ENCODE peak calls at places on chromosomes 11 and 22, in nine cellular contexts. L is neuronal stem cell; E is SJSA1; A is CD8-positive, alpha-beta memory T cell; J is esophagus squamous epithelium; B is neural progenitor cell; O is brain microvascular endothelial cell; N is Panc1; S is fibroblast of lung. C is an unnamed sample.

GRCh38 chr11:86291466-86292262 is 10.4 kb upstream of the HIKESHI start:
- DNase-seq in L (peak; percentile 57), E (no peak), A (peak; percentile 44), J (no peak), B (peak; percentile 75), O (peak; percentile 27), N (peak; percentile 48), S (peak; percentile 56), C (no peak)

GRCh38 chr11:47905358-47906059 is 57.4 kb upstream of the NUP160 start:
- DNase-seq in L (no peak), E (no peak), A (no peak), J (no peak), B (no peak), O (peak; percentile 75), N (no peak), S (peak; percentile 75), C (no peak)

GRCh38 chr22:24445481-24446290 is 18.3 kb downstream of the ADORA2A start:
- DNase-seq in L (peak; percentile 46), E (no peak), A (no peak), J (no peak), B (peak; percentile 67), O (no peak), N (no peak), S (no peak), C (no peak)

GRCh38 chr11:91158901-91159537 is 936.2 kb upstream of the CHORDC1 start:
- DNase-seq in L (no peak), E (no peak), A (no peak), J (no peak), B (no peak), O (no peak), N (no peak), S (peak; percentile 29), C (no peak)

GRCh38 chr11:75771646-75772410 is 3.2 kb downstream of the DGAT2 start:
- DNase-seq in L (no peak), E (no peak), A (no peak), J (no peak), B (no peak), O (peak; percentile 16), N (no peak), S (peak; percentile 50), C (peak; percentile 87)

GRCh38 chr11:27187075-27187847 is 146.6 kb downstream of the BBOX1 start:
- DNase-seq in L (no peak), E (no peak), A (no peak), J (no peak), B (no peak), O (no peak), N (no peak), S (no peak), C (no peak)

GRCh38 chr11:64247729-64248531 is 1.2 kb upstream of the PPP1R14B start:
- DNase-seq in L (no peak), E (no peak), A (no peak), J (no peak), B (no peak), O (no peak), N (no peak), S (no peak), C (no peak)

GRCh38 chr22:43446037-43446803 is 34.4 kb downstream of the MPPED1 start:
- DNase-seq in L (no peak), E (no peak), A (no peak), J (no peak), B (no peak), O (no peak), N (peak; percentile 17), S (no peak), C (peak; percentile 15)

GRCh38 chr22:50627452-50627913 is 469 bp downstream of the ARSA start:
- DNase-seq in L (no peak), E (no peak), A (peak; percentile 20), J (no peak), B (peak; percentile 71), O (no peak), N (no peak), S (no peak), C (peak; percentile 90)

GRCh38 chr11:20912046-20912821 is 242.8 kb downstream of the NELL1 start:
- DNase-seq in L (no peak), E (no peak), A (no peak), J (no peak), B (no peak), O (no peak), N (no peak), S (no peak), C (no peak)

GRCh38 chr11:127199306-127199801 is 198.8 kb upstream of the KIRREL3 start:
- DNase-seq in L (no peak), E (no peak), A (no peak), J (no peak), B (no peak), O (no peak), N (no peak), S (no peak), C (no peak)

GRCh38 chr11:16028406-16028805 is 327.9 kb downstream of the SOX6 start:
- DNase-seq in L (no peak), E (no peak), A (no peak), J (no peak), B (no peak), O (peak; percentile 28), N (no peak), S (peak; percentile 47), C (no peak)

GRCh38 chr11:130323452-130324448 is 9.0 kb upstream of the ZBTB44 start:
- DNase-seq in L (no peak), E (no peak), A (no peak), J (no peak), B (no peak), O (no peak), N (no peak), S (peak; percentile 3), C (no peak)

GRCh38 chr11:9747816-9748215 is 83.9 kb downstream of the SWAP70 start:
- DNase-seq in L (no peak), E (no peak), A (no peak), J (no peak), B (peak; percentile 4), O (no peak), N (no peak), S (no peak), C (no peak)

GRCh38 chr11:9747229-9747628 is 83.4 kb downstream of the SWAP70 start:
- DNase-seq in L (no peak), E (no peak), A (no peak), J (no peak), B (no peak), O (no peak), N (no peak), S (no peak), C (no peak)

GRCh38 chr11:9750551-9750950 is 86.7 kb downstream of the SWAP70 start:
- DNase-seq in L (no peak), E (no peak), A (no peak), J (no peak), B (no peak), O (no peak), N (no peak), S (no peak), C (no peak)

GRCh38 chr11:9745411-9746211 is 81.7 kb downstream of the SWAP70 start:
- DNase-seq in L (no peak), E (no peak), A (no peak), J (no peak), B (no peak), O (no peak), N (no peak), S (no peak), C (no peak)

GRCh38 chr11:9748361-9748970 is 84.6 kb downstream of the SWAP70 start:
- DNase-seq in L (no peak), E (peak; percentile 84), A (peak; percentile 56), J (no peak), B (peak; percentile 65), O (peak; percentile 76), N (peak; percentile 77), S (peak; percentile 76), C (no peak)
- H3K27ac ChIP-seq in L (no peak overlapping the region), E (no peak overlapping the region), A (no peak overlapping the region), J (peak overlapping the region; percentile 68), B (no peak overlapping the region), O (no peak overlapping the region), N (peak overlapping the region; percentile 54), S (no peak overlapping the region), C (peak overlapping the region; percentile 81)

DNA sequence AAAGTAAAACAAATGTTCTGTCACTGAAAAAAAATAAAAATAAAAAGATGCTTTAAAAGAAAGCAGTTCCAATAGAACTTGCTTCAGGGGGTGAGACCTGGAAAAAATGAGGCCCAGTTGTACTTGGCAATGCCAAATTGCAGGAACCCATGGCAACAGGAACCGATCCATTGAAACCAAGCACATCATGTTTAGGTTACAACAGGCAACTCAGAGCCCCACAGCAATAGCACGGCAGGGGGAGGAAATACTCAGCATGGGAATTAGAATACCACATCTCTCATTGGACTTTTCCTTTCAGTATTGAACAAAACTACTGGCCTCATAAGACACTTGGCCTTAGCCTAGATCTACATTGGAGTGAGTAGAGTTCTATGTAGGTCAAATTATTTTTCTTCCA is 84.3 kb downstream of the MSANTD4 start:
- DNase-seq in L (no peak), E (no peak), A (no peak), J (no peak), B (no peak), O (peak; percentile 29), N (no peak), S (peak; percentile 58), C (no peak)
- H3K27ac ChIP-seq in L (no peak overlapping the region), E (no peak overlapping the region), A (no peak overlapping the region), J (no peak overlapping the region), B (no peak overlapping the region), O (peak overlapping the region; percentile 10), N (no peak overlapping the region), S (no peak overlapping the region), C (no peak overlapping the region)

GRCh38 chr22:40748388-40748970 is 69.2 kb downstream of the MCHR1 start:
- DNase-seq in L (no peak), E (no peak), A (no peak), J (no peak), B (no peak), O (no peak), N (no peak), S (no peak), C (no peak)
- H3K27ac ChIP-seq in L (no peak overlapping the region), E (no peak overlapping the region), A (no peak overlapping the region), J (no peak overlapping the region), B (no peak overlapping the region), O (no peak overlapping the region), N (no peak overlapping the region), S (no peak overlapping the region), C (no peak overlapping the region)

GRCh38 chr11:9263840-9264380 is 1.2 kb downstream of the DENND5A start:
- DNase-seq in L (no peak), E (no peak), A (peak; percentile 53), J (no peak), B (no peak), O (no peak), N (no peak), S (peak; percentile 26), C (no peak)
- H3K27ac ChIP-seq in L (no peak overlapping the region), E (peak overlapping the region; percentile 81), A (peak overlapping the region; percentile 63), J (peak overlapping the region; percentile 90), B (no peak overlapping the region), O (peak overlapping the region; percentile 82), N (peak overlapping the region; percentile 92), S (peak overlapping the region; percentile 87), C (peak overlapping the region; percentile 100)

DNA sequence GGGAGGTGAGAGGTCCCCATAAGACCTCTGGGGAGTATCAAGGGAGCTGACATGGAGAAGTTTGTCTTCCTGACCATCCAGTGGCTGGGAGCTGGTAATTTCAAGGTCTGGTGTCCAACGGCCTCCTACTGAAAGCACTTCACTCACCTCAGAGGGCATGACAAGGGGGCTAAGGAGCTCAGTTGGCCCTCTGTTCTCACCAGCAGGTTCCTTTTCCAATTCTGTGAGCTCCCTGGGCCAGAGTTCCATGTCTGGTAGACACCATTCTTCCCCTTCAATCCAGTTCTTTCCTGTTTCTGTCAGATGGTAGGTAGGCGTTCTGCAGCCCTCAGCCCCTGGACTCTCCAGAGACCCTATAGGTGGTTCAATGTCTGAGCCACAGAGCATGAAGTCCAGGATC is 3.1 kb downstream of the SELENOH start:
- DNase-seq in L (no peak), E (no peak), A (no peak), J (no peak), B (no peak), O (no peak), N (no peak), S (no peak), C (no peak)
- H3K27ac ChIP-seq in L (no peak overlapping the region), E (no peak overlapping the region), A (no peak overlapping the region), J (no peak overlapping the region), B (no peak overlapping the region), O (no peak overlapping the region), N (no peak overlapping the region), S (no peak overlapping the region), C (no peak overlapping the region)